ENCODE peak calls at places on chromosomes 5 and 9, in ten cellular contexts. K is naive thymus-derived CD4-positive, alpha-beta T cell; T is CD8-positive, alpha-beta memory T cell; Q is iPS DF 6.9; L is GM23248; V is mammary epithelial cell; S is small intestine; P is IMR-90; C is tibial artery; O is HCT116. B is an unnamed sample.
A peak's percentile ranks its signal among the peaks of the same experiment; 100 is the strongest.

GRCh38 chr9:27888661-27889295 is 315.5 kb upstream of the C9orf72 start:
- DNase-seq in K (no peak), T (no peak), Q (peak; percentile 48), L (peak; percentile 6), V (peak; percentile 35), S (peak; percentile 30), P (no peak), C (no peak), O (peak; percentile 7), B (peak; percentile 41)

GRCh38 chr5:52822437-52822836 is 34.7 kb downstream of the ITGA1 start:
- DNase-seq in K (no peak), T (no peak), Q (no peak), L (no peak), V (no peak), S (no peak), P (no peak), C (peak; percentile 67), O (no peak), B (no peak)

GRCh38 chr9:129889936-129890717 is 54.9 kb downstream of the USP20 start:
- DNase-seq in K (peak; percentile 80), T (peak; percentile 67), Q (no peak), L (no peak), V (no peak), S (peak; percentile 66), P (no peak), C (no peak), O (no peak), B (no peak)

GRCh38 chr5:471750-472058 is 28.7 kb downstream of the EXOC3 start:
- DNase-seq in K (no peak), T (no peak), Q (no peak), L (no peak), V (no peak), S (no peak), P (no peak), C (no peak), O (no peak), B (no peak)

GRCh38 chr5:149860801-149861322 is 83.7 kb downstream of the PDE6A start:
- DNase-seq in K (no peak), T (peak; percentile 24), Q (no peak), L (no peak), V (peak; percentile 76), S (no peak), P (no peak), C (no peak), O (no peak), B (peak; percentile 18)

GRCh38 chr5:73451218-73452130 is 2.9 kb upstream of the FOXD1 start:
- DNase-seq in K (peak; percentile 41), T (peak; percentile 63), Q (no peak), L (peak; percentile 88), V (no peak), S (peak; percentile 50), P (peak; percentile 59), C (no peak), O (no peak), B (peak; percentile 62)

GRCh38 chr5:68547621-68548020 is 332.1 kb downstream of the PIK3R1 start:
- DNase-seq in K (no peak), T (no peak), Q (no peak), L (no peak), V (no peak), S (no peak), P (peak; percentile 42), C (no peak), O (no peak), B (no peak)

GRCh38 chr5:123708074-123708806 is 196.3 kb downstream of the CSNK1G3 start:
- DNase-seq in K (no peak), T (no peak), Q (no peak), L (peak; percentile 84), V (peak; percentile 70), S (no peak), P (peak; percentile 90), C (peak; percentile 62), O (no peak), B (no peak)

GRCh38 chr5:121968910-121969607 is 7.3 kb downstream of the SRFBP1 start:
- DNase-seq in K (no peak), T (no peak), Q (no peak), L (peak; percentile 97), V (peak; percentile 98), S (no peak), P (peak; percentile 100), C (no peak), O (peak; percentile 61), B (no peak)

GRCh38 chr5:59588922-59589321 is 304.6 kb downstream of the PDE4D start:
- DNase-seq in K (no peak), T (no peak), Q (no peak), L (peak; percentile 72), V (peak; percentile 64), S (peak; percentile 45), P (no peak), C (no peak), O (no peak), B (no peak)

GRCh38 chr5:164235176-164235914 is 729.9 kb downstream of the MAT2B start:
- DNase-seq in K (no peak), T (no peak), Q (no peak), L (peak; percentile 2), V (no peak), S (no peak), P (peak; percentile 79), C (no peak), O (no peak), B (no peak)

GRCh38 chr9:13588151-13589043 is 308.9 kb upstream of the MPDZ start:
- DNase-seq in K (no peak), T (no peak), Q (no peak), L (no peak), V (no peak), S (no peak), P (no peak), C (peak; percentile 19), O (no peak), B (no peak)

GRCh38 chr5:138870611-138871010 is 4.5 kb downstream of the LRRTM2 start:
- DNase-seq in K (no peak), T (no peak), Q (no peak), L (no peak), V (peak; percentile 30), S (no peak), P (no peak), C (no peak), O (no peak), B (no peak)

GRCh38 chr9:131627846-131628820 is 82.8 kb downstream of the PRRT1B start:
- DNase-seq in K (peak; percentile 58), T (peak; percentile 92), Q (no peak), L (no peak), V (no peak), S (peak; percentile 98), P (peak; percentile 71), C (no peak), O (no peak), B (no peak)

GRCh38 chr5:41787257-41787656 is 83.0 kb downstream of the OXCT1 start:
- DNase-seq in K (no peak), T (no peak), Q (no peak), L (peak; percentile 7), V (no peak), S (no peak), P (peak; percentile 18), C (no peak), O (no peak), B (no peak)

GRCh38 chr9:92986175-92987110 is 39.1 kb downstream of the FGD3 start:
- DNase-seq in K (peak; percentile 55), T (peak; percentile 45), Q (no peak), L (peak; percentile 28), V (no peak), S (peak; percentile 24), P (no peak), C (no peak), O (no peak), B (no peak)

GRCh38 chr9:136626740-136627642 is 35.7 kb upstream of the EGFL7 start:
- DNase-seq in K (no peak), T (no peak), Q (no peak), L (peak; percentile 26), V (no peak), S (peak; percentile 71), P (no peak), C (no peak), O (no peak), B (peak; percentile 91)

GRCh38 chr5:169165052-169165451 is 135.9 kb downstream of the SLIT3 start:
- DNase-seq in K (no peak), T (no peak), Q (no peak), L (no peak), V (peak; percentile 81), S (no peak), P (no peak), C (no peak), O (no peak), B (no peak)
- H3K4me1 ChIP-seq in K (no peaks in the 10 kb centered on the region), T (no peaks in the 10 kb centered on the region), Q (no peaks in the 10 kb centered on the region), L (peaks cover 45% of the 10 kb centered on the region), V (peaks cover 66% of the 10 kb centered on the region), S (no peaks in the 10 kb centered on the region), P (no peaks in the 10 kb centered on the region), C (peaks cover 61% of the 10 kb centered on the region), O (no peaks in the 10 kb centered on the region), B (peaks cover 26% of the 10 kb centered on the region)

GRCh38 chr5:169610606-169611005 is 26.5 kb upstream of the DOCK2 start:
- DNase-seq in K (no peak), T (no peak), Q (no peak), L (no peak), V (peak; percentile 6), S (no peak), P (peak; percentile 39), C (no peak), O (no peak), B (no peak)
- H3K4me1 ChIP-seq in K (no peaks in the 10 kb centered on the region), T (no peaks in the 10 kb centered on the region), Q (no peaks in the 10 kb centered on the region), L (no peaks in the 10 kb centered on the region), V (no peaks in the 10 kb centered on the region), S (no peaks in the 10 kb centered on the region), P (no peaks in the 10 kb centered on the region), C (no peaks in the 10 kb centered on the region), O (no peaks in the 10 kb centered on the region), B (no peaks in the 10 kb centered on the region)

DNA sequence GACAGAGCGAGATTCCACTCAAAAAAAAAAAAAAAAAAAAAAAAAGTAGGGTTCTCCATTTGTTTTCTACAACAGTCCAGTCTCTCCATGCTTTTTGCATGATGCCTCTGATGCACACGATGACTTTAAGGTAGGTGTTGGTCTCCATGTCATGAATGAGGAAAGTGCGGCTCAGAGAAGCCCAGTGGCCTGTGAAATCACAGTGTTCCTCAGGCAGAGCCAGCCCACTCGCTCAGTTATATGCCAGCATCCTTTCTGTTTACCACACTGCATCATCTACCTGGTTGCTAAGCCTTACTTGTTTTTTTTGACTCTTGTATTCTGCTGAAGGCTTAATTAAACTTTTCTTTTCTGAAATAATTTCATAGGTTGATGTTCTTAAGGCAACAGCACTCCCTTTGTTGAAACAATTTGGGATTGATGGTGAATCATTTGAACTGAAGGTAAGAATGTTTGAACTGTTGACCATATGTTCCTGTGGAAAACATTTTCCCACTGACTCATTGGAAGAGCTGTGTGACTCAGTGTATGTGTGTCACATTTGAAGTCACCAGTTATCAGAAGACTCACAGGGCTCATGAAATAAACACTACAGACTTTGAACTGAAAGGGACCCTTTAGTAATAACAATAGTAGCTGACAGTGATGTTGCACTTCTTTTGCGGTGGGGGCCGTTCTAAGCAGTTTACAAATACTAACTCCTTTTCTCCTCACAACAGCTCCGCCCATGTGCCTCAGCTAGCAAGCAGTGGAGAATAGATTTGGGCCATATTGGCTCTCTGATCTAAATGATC is 40.2 kb downstream of the RCL1 start:
- DNase-seq in K (no peak), T (no peak), Q (no peak), L (peak; percentile 97), V (peak; percentile 99), S (peak; percentile 44), P (peak; percentile 100), C (no peak), O (peak; percentile 94), B (no peak)
- H3K4me1 ChIP-seq in K (no peaks in the 10 kb centered on the region), T (no peaks in the 10 kb centered on the region), Q (no peaks in the 10 kb centered on the region), L (peaks cover 70% of the 10 kb centered on the region), V (peaks cover 40% of the 10 kb centered on the region), S (no peaks in the 10 kb centered on the region), P (peaks cover 36% of the 10 kb centered on the region), C (peaks cover 64% of the 10 kb centered on the region), O (peaks cover 15% of the 10 kb centered on the region), B (peaks cover 11% of the 10 kb centered on the region)

GRCh38 chr9:97563458-97564135 is 62.1 kb downstream of the TMOD1 start:
- DNase-seq in K (no peak), T (no peak), Q (no peak), L (no peak), V (no peak), S (no peak), P (no peak), C (no peak), O (no peak), B (no peak)
- H3K4me1 ChIP-seq in K (no peaks in the 10 kb centered on the region), T (no peaks in the 10 kb centered on the region), Q (no peaks in the 10 kb centered on the region), L (no peaks in the 10 kb centered on the region), V (no peaks in the 10 kb centered on the region), S (peaks cover 3% of the 10 kb centered on the region), P (peaks cover 1% of the 10 kb centered on the region), C (peaks cover 41% of the 10 kb centered on the region), O (peaks cover 3% of the 10 kb centered on the region), B (peaks cover 4% of the 10 kb centered on the region)

B was measured in Caco-2.